ENCODE peak calls at places on chromosome 20, in nine cellular contexts. F, M, N, K, W, J, R, D and C are unnamed samples. For H3K4me1, the result is how much of the 10 kb centered on the place peaks cover.

GRCh38 chr20:40949346-40949745 is 79.3 kb upstream of the TOP1 start:
- DNase-seq in J (no peak), K (no peak), W (no peak), R (no peak), M (no peak), F (no peak), D (no peak), N (no peak), C (no peak)

GRCh38 chr20:19812056-19812455 is 54.0 kb downstream of the RIN2 start:
- DNase-seq in N (no peak), M (no peak), F (no peak), R (no peak), J (no peak), K (peak), W (no peak), D (no peak), C (no peak)

GRCh38 chr20:24892931-24893330 is 56.1 kb upstream of the CST7 start:
- DNase-seq in F (no peak), J (no peak), D (no peak), M (no peak), W (no peak), N (no peak), K (no peak), R (no peak), C (no peak)

GRCh38 chr20:64133951-64134407 is 26.6 kb upstream of the NPBWR2 start:
- DNase-seq in K (no peak), D (no peak), M (no peak), N (no peak), R (peak), W (no peak), J (no peak), F (no peak), C (peak)

GRCh38 chr20:9829835-9830234 is 9.0 kb downstream of the PAK5 start:
- DNase-seq in W (no peak), M (no peak), K (no peak), F (no peak), J (no peak), R (no peak), D (no peak), N (no peak), C (no peak)

GRCh38 chr20:18314786-18315406 is 26.6 kb downstream of the ZNF133 start:
- DNase-seq in N (no peak), K (peak), M (no peak), J (no peak), W (no peak), F (peak), D (no peak), R (no peak), C (no peak)

GRCh38 chr20:16575390-16576140 is 2.3 kb upstream of the KIF16B start:
- DNase-seq in M (no peak), F (peak), W (no peak), D (no peak), J (no peak), R (no peak), N (no peak), K (no peak), C (no peak)

GRCh38 chr20:64035066-64035932 is 683 bp upstream of the C20orf204 start:
- DNase-seq in W (no peak), F (no peak), N (no peak), R (no peak), J (no peak), D (no peak), K (no peak), M (no peak), C (no peak)

GRCh38 chr20:50663095-50663821 is 28.1 kb downstream of the RIPOR3 start:
- DNase-seq in D (peak), M (no peak), F (no peak), K (no peak), N (no peak), R (peak), W (peak), J (no peak), C (peak)
- TF ChIP-seq POLR2A in D (no peak), M (no peak), F (no peak), K (no peak), N (no peak), R (no peak), W (no peak), J (no peak), C (no peak)

GRCh38 chr20:62171245-62171644 is 11.6 kb upstream of the MTG2 start:
- DNase-seq in R (no peak), F (no peak), D (no peak), W (no peak), K (no peak), J (no peak), N (no peak), M (peak), C (no peak)
- H3K4me1 ChIP-seq in R (under half), F (under half), D (under half), W (under half), K (under half), J (under half), N (under half), M (under half), C (under half)

DNA sequence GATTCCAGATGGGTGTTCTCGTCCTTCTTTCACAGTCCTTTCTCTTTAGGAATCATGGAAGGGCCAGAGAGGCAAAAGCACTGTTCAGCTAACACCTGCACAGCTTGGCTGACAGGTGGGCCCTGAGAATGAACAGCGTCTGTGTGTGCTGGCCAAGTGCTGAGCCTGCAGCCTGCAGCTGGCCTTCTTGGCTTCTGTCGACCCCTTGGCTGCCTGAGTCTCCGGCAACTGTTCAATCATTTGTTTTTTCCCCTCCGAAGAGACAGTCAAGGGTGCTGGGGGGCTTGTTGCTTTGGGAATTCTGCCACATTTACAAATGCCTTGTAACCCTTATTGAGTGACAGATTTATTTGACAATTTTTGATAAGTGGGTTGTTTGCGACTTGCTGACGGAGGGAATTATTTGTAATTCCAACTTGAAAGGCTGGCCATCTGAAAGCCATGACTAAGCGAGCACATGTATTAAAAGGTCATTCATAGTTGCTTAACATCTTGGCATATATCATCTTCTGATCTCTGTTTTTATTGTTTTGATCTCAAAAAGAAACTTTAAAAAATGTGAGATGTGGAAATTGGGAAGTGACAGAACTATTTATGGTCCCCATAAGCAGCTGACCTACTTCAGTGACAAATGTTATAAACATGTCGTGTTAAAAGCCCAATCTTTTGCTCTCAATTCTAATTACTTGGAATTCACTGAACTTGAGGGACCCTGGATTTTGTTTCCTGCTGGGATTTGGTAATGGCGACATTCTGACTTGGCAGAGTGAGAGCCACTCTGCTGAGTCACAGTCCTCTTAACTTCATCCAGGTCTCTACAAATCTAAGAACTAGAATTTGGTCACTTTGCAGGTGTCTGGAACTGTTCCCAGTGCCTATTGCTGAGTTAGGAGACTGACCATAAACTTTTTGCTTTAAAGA is 41.9 kb upstream of the FERMT1 start:
- DNase-seq in F (no peak), R (no peak), N (no peak), D (no peak), M (no peak), K (no peak), J (no peak), W (peak), C (peak)
- H3K27ac ChIP-seq in F (peak), R (peak), N (no peak), D (no peak), M (no peak), K (no peak), J (no peak), W (peak), C (no peak)

DNA sequence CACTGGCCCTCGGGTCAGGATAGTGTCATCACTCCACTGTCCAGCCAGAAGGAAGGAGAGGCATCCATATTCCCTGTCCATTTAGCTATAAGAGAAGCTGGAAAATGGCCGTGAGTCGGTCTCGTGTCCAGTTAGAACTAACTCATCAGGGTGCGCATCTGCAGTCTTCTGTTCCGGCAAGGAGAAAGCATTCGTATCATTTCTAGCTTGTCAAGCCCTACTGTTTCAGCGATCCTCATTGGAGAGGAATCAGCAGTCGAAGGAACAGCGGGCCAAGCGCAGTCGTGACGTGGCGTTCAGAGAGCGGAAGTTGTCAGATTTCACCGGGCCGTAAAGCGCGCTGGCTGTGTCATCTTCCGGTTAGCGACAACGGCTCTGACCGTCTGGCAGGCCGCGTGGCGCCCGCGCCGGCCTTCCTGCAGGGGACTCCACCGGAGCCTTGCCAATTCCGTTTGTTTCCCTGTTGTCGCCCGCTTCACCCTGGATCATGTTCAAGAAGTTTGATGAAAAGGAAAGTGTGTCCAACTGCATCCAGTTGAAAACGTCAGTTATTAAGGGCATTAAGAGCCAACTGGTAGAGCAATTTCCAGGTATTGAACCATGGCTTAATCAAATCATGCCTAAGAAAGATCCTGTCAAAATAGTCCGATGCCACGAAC is 32.9 kb downstream of the HM13 start:
- DNase-seq in K (peak), W (peak), D (peak), F (no peak), J (peak), M (peak), R (peak), N (peak), C (peak)
- TF ChIP-seq POLR2A in K (peak), W (peak), D (peak), F (no peak), J (peak), M (peak), R (peak), N (peak), C (peak)

GRCh38 chr20:51758978-51759544 is 9.1 kb downstream of the ATP9A start:
- DNase-seq in D (no peak), N (no peak), R (peak), J (no peak), M (no peak), W (no peak), F (no peak), K (no peak), C (no peak)

GRCh38 chr20:51757226-51757625 is 11.0 kb downstream of the ATP9A start:
- DNase-seq in F (no peak), D (no peak), W (no peak), J (no peak), R (no peak), K (no peak), M (no peak), N (peak), C (no peak)

GRCh38 chr20:51756653-51757052 is 11.5 kb downstream of the ATP9A start:
- DNase-seq in J (no peak), N (no peak), M (no peak), F (no peak), D (no peak), W (no peak), R (no peak), K (no peak), C (no peak)

GRCh38 chr20:51760905-51761544 is 7.2 kb downstream of the ATP9A start:
- DNase-seq in J (no peak), W (no peak), D (no peak), R (no peak), K (peak), M (peak), F (no peak), N (no peak), C (no peak)

GRCh38 chr20:51759769-51760510 is 8.2 kb downstream of the ATP9A start:
- DNase-seq in D (no peak), J (no peak), N (no peak), K (no peak), W (no peak), M (no peak), F (no peak), R (no peak), C (no peak)
- H3K4me1 ChIP-seq in D (under half), J (under half), N (under half), K (under half), W (half or more), M (under half), F (under half), R (under half), C (under half)

GRCh38 chr20:1867495-1868260 is 27.5 kb upstream of the SIRPA start:
- DNase-seq in F (no peak), N (no peak), D (no peak), J (no peak), K (no peak), W (no peak), R (no peak), M (no peak), C (no peak)
- H3K27ac ChIP-seq in F (no peak), N (no peak), D (no peak), J (no peak), K (no peak), W (no peak), R (no peak), M (no peak), C (no peak)

DNA sequence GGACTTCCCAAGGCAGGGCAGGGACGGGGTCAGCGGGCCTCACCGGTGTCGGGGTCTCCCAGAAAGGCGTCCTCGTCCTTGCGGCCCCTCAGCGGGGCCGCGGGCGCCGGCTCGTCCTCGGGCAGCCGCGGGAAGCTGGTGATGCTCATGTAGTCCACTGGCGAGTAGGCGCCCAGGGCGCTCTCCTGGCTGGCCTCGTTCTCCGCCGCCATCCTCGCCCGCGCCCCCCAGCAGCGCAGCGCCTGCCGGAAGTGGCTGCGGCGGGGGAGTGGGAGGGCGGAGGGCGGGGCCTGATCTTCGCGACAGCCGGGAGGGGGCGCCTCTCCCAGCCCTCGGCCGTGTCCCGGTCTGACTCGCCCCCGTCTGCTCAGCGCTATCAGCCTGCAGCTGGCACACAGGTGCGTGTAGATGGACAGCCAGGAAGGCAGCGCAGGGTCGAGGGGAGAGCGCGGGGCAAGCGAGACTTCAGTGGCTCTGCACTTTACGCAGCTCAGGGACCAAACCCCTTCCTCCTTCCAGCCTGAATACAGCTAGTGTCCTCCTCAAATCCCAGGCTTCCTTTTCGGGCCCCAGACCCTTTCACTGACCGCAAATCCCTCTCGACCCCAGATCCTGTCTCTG is at the start of gene GGT7:
- DNase-seq in M (peak), W (peak), D (peak), R (peak), F (peak), K (peak), J (peak), N (peak), C (peak)
- TF ChIP-seq POLR2A in M (no peak), W (no peak), D (no peak), R (peak), F (peak), K (no peak), J (peak), N (peak), C (no peak)

DNA sequence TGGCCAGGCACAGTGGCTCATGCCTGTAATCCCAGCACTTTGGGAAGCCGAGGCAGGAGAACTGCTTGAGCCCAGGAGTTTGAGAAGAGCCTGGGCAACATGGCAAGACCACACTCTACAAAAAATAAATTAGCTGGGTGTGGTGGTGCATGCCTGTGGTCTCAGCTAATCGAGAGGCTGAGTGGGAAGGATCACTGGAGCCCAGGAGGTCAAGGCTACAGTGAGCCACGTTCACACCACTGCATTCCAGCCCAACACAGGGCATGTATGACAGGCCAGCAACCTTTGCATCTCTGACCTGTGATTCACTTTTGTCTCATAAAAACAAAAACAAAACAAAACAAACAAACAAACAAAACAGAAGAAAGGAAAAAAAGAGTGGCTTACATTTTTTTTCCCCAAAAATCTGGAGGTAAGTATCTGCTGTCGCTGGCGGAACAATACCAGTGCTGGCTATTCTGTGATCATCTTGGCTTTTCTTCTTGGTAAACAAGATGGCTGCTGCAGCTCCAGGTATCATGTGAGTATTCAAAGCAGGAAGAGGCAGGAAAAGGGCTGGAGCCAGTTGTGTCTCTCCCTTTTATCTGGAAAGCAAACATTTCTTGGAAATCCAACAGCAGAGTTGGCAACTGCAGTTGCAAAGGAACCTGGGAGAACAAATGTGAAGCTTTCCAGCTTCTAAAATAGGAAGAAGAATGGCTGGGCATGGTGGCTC is 40.4 kb upstream of the ZMYND8 start:
- DNase-seq in J (no peak), F (no peak), K (no peak), R (no peak), N (no peak), D (no peak), W (no peak), M (no peak), C (no peak)
- H3K4me1 ChIP-seq in J (under half), F (under half), K (under half), R (under half), N (under half), D (under half), W (under half), M (under half), C (under half)

DNA sequence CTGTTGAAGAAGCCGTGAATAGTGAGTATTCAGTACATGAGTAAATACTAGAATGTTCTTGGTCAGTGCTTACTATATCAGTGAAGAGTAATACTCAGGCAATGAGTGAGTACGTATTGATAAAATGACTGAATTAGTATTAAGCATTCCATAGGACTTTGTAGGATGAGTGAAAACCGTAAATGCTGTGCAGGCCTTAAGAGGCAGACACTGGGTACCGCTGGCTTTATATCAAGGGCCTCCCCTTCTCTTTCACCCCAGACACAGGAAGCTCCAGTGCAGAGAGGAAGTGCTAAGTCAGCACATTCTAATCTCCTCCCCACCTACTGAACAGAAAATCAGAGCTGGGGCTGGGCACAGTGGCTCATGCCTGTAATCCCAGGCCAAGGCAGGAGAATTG is 24.2 kb downstream of the POFUT1 start:
- DNase-seq in D (no peak), K (peak), M (peak), R (no peak), J (no peak), W (no peak), F (no peak), N (no peak), C (no peak)
- H3K27ac ChIP-seq in D (no peak), K (no peak), M (no peak), R (peak), J (no peak), W (no peak), F (no peak), N (no peak), C (no peak)

DNA sequence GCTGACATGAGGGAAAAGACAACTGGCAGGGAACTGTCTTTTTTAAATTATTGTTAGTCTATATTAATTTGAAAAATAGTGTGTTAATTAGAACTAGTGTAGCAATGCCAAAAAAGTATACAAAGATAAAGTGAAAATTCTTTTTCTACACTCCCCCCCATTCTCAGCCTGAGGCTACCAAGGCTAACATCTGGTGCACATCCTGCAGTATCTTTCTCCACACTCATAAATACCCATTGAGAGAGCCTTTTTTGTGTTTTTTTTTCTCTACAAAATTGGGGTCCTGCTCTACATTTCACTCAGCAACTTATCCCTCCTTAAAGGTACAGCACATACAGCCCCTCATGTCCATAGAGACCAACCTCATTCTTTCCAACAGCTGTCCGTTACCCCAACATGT is 20.7 kb downstream of the PREX1 start:
- DNase-seq in F (no peak), J (no peak), M (no peak), N (no peak), D (no peak), R (no peak), W (no peak), K (no peak), C (no peak)
- TF ChIP-seq POLR2A in F (no peak), J (no peak), M (no peak), N (no peak), D (no peak), R (no peak), W (no peak), K (no peak), C (no peak)